ENCODE peak calls at places on chromosomes 13 and 19, in ten cellular contexts. Y, J, Q, T, N, D, Z, U, E and O are unnamed samples.

GRCh38 chr19:48638831-48639381 is 1.7 kb upstream of the DBP start:
- DNase-seq in Y (no peak), J (no peak), Q (peak; percentile 63), T (no peak), N (no peak), D (no peak), Z (no peak), U (peak; percentile 57), E (peak; percentile 16), O (peak; percentile 27)

GRCh38 chr13:24713022-24713421 is 32.8 kb downstream of the ATP12A start:
- DNase-seq in Y (no peak), J (peak; percentile 45), Q (no peak), T (no peak), N (no peak), D (no peak), Z (no peak), U (no peak), E (peak; percentile 63), O (peak; percentile 21)

GRCh38 chr13:31807090-31807541 is 67.8 kb downstream of the RXFP2 start:
- DNase-seq in Y (peak; percentile 52), J (no peak), Q (no peak), T (no peak), N (peak; percentile 64), D (no peak), Z (no peak), U (no peak), E (no peak), O (no peak)

GRCh38 chr13:112738606-112739005 is 48.8 kb downstream of the ATP11A start:
- DNase-seq in Y (no peak), J (no peak), Q (no peak), T (no peak), N (no peak), D (no peak), Z (no peak), U (no peak), E (no peak), O (no peak)

GRCh38 chr13:44470623-44471562 is 97.3 kb downstream of the SERP2 start:
- DNase-seq in Y (peak; percentile 45), J (no peak), Q (no peak), T (no peak), N (no peak), D (no peak), Z (no peak), U (no peak), E (no peak), O (no peak)

GRCh38 chr13:35888327-35888940 is 242.7 kb downstream of the DCLK1 start:
- DNase-seq in Y (peak; percentile 30), J (no peak), Q (no peak), T (no peak), N (no peak), D (no peak), Z (no peak), U (no peak), E (no peak), O (no peak)

GRCh38 chr13:37194428-37194861 is 89.0 kb upstream of the CSNK1A1L start:
- DNase-seq in Y (peak; percentile 35), J (no peak), Q (no peak), T (no peak), N (peak; percentile 76), D (no peak), Z (peak; percentile 68), U (no peak), E (no peak), O (no peak)

GRCh38 chr19:48696353-48697010 is 711 bp downstream of the FUT2 start:
- DNase-seq in Y (no peak), J (no peak), Q (no peak), T (peak; percentile 20), N (no peak), D (no peak), Z (no peak), U (no peak), E (no peak), O (peak; percentile 38)

GRCh38 chr13:40440990-40441820 is 225.2 kb downstream of the FOXO1 start:
- DNase-seq in Y (peak; percentile 55), J (peak; percentile 82), Q (peak; percentile 92), T (no peak), N (peak; percentile 37), D (no peak), Z (no peak), U (peak; percentile 96), E (peak; percentile 90), O (peak; percentile 93)

GRCh38 chr13:94382960-94383359 is 96.5 kb downstream of the DCT start:
- DNase-seq in Y (no peak), J (peak; percentile 22), Q (no peak), T (no peak), N (no peak), D (no peak), Z (no peak), U (no peak), E (no peak), O (no peak)

GRCh38 chr19:48858984-48859710 is 9.3 kb downstream of the PLEKHA4 start:
- DNase-seq in Y (no peak), J (peak; percentile 40), Q (peak; percentile 39), T (peak; percentile 77), N (no peak), D (no peak), Z (no peak), U (no peak), E (no peak), O (peak; percentile 71)

GRCh38 chr19:29532956-29533355 is 7.2 kb downstream of the VSTM2B start:
- DNase-seq in Y (no peak), J (no peak), Q (no peak), T (no peak), N (no peak), D (no peak), Z (no peak), U (peak; percentile 20), E (no peak), O (no peak)

GRCh38 chr19:14818588-14818987 is 16.4 kb downstream of the OR7A5 start:
- DNase-seq in Y (no peak), J (no peak), Q (no peak), T (no peak), N (no peak), D (no peak), Z (no peak), U (no peak), E (no peak), O (no peak)

GRCh38 chr19:42048992-42049391 is 21.0 kb downstream of the GRIK5 start:
- DNase-seq in Y (no peak), J (no peak), Q (no peak), T (no peak), N (no peak), D (no peak), Z (no peak), U (no peak), E (no peak), O (no peak)

GRCh38 chr13:107864543-107865460 is 350.5 kb downstream of the LIG4 start:
- DNase-seq in Y (peak; percentile 80), J (no peak), Q (no peak), T (no peak), N (peak; percentile 46), D (no peak), Z (no peak), U (no peak), E (no peak), O (no peak)

GRCh38 chr13:107867701-107868661 is 347.4 kb downstream of the LIG4 start:
- DNase-seq in Y (peak; percentile 52), J (no peak), Q (no peak), T (no peak), N (no peak), D (no peak), Z (no peak), U (no peak), E (no peak), O (peak; percentile 23)

GRCh38 chr13:107866007-107866665 is 349.2 kb downstream of the LIG4 start:
- DNase-seq in Y (peak; percentile 51), J (no peak), Q (no peak), T (no peak), N (peak; percentile 26), D (no peak), Z (no peak), U (no peak), E (peak; percentile 25), O (peak; percentile 37)

GRCh38 chr13:107865643-107866006 is 349.7 kb downstream of the LIG4 start:
- DNase-seq in Y (peak; percentile 29), J (no peak), Q (no peak), T (no peak), N (no peak), D (no peak), Z (no peak), U (no peak), E (no peak), O (no peak)

GRCh38 chr13:107866666-107867623 is 348.4 kb downstream of the LIG4 start:
- DNase-seq in Y (peak; percentile 58), J (no peak), Q (no peak), T (no peak), N (peak; percentile 30), D (no peak), Z (no peak), U (no peak), E (no peak), O (peak; percentile 25)
- H3K4me3 ChIP-seq in Y (peak overlapping the region; percentile 58), J (peak overlapping the region; percentile 59), Q (no peak overlapping the region), T (no peak overlapping the region), N (peak overlapping the region; percentile 59), D (peak overlapping the region; percentile 26), Z (peak overlapping the region; percentile 46), U (peak overlapping the region; percentile 27), E (no peak overlapping the region), O (no peak overlapping the region)

GRCh38 chr19:33225458-33225925 is at the start of gene SLC7A10:
- DNase-seq in Y (peak; percentile 57), J (no peak), Q (no peak), T (no peak), N (no peak), D (no peak), Z (no peak), U (no peak), E (no peak), O (no peak)
- TF ChIP-seq CTCF in Y (no peak), J (no peak), Q (no peak), T (no peak), N (no peak), D (no peak), Z (no peak), U (no peak), E (no peak), O (no peak)

GRCh38 chr13:43316997-43317396 is 293.6 kb downstream of the DNAJC15 start:
- DNase-seq in Y (peak; percentile 71), J (no peak), Q (peak; percentile 50), T (no peak), N (peak; percentile 65), D (no peak), Z (no peak), U (peak; percentile 51), E (no peak), O (peak; percentile 22)
- H3K4me3 ChIP-seq in Y (no peak overlapping the region), J (no peak overlapping the region), Q (no peak overlapping the region), T (no peak overlapping the region), N (peak overlapping the region; percentile 6), D (no peak overlapping the region), Z (peak overlapping the region; percentile 29), U (no peak overlapping the region), E (no peak overlapping the region), O (no peak overlapping the region)

DNA sequence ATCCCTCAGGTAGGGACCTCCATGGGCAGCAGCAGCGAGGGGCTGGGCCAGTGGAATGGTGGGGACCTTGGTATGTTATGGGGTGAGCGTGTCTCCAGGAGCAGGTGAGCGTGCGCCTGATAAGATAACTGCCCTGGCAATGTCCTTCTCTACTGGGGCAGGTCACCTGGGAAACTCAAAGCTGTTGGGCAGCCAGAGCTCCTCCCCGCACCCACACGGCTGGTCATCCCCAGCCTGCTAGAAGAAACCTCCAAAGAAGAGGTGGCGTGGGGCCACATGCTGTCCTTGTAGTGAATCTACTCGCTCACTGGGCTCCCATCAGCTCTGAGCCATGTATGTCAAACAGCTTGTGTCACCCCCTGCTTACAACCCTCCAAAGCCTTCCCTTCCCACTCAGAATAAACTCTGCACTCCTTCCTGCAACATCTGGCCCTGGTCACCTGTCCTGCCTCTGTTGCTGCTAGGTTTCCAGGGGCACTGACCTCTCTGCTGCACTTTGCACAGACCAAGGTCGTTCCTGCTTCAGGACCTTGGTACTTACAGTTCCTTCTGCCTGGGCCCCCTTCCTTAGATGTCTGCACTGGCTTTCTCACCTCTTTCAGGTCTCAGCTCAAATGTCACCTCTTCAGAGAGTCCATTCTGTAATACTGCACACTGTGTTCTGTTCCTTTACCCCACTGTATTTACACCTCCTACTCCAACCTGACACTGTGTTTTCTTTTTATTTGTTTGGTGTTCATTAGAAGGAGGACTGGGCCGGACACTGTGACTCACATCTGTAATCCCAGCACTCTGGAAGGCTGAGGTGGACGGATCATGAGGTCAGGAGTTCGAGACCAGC is 1.8 kb upstream of the ATP4A start:
- DNase-seq in Y (no peak), J (no peak), Q (peak; percentile 40), T (no peak), N (no peak), D (no peak), Z (no peak), U (no peak), E (no peak), O (peak; percentile 83)
- TF ChIP-seq CTCF in Y (no peak), J (no peak), Q (no peak), T (no peak), N (no peak), D (no peak), Z (no peak), U (no peak), E (no peak), O (no peak)